ENCODE peak calls at places on chromosomes 13 and 19, in nine cellular contexts. V, M, T, B, K, G, D, A and H are unnamed samples.

GRCh38 chr13:100399455-100399854 is 189.1 kb downstream of the GGACT start:
- DNase-seq in K (no peak), V (no peak), D (no peak), T (no peak), B (no peak), A (no peak), G (no peak), M (no peak), H (no peak)

GRCh38 chr19:45455707-45456499 is 11.9 kb upstream of the FOSB start:
- DNase-seq in T (peak; percentile 98), M (no peak), V (peak; percentile 98), D (peak; percentile 70), G (peak; percentile 99), B (peak; percentile 25), K (peak; percentile 66), A (no peak), H (peak; percentile 99)

GRCh38 chr13:21458457-21458815 is 667 bp downstream of the ZDHHC20 start:
- DNase-seq in T (peak; percentile 57), K (peak; percentile 44), G (no peak), D (peak; percentile 53), B (no peak), M (peak; percentile 48), A (no peak), V (no peak), H (peak; percentile 51)

GRCh38 chr19:39296055-39296645 is at the start of gene IFNL1:
- DNase-seq in V (no peak), B (no peak), T (no peak), M (no peak), D (no peak), K (no peak), G (no peak), A (no peak), H (peak; percentile 37)

GRCh38 chr19:24062222-24062621 is 24.8 kb upstream of the ZNF254 start:
- DNase-seq in M (no peak), T (no peak), K (no peak), D (no peak), G (no peak), A (no peak), B (no peak), V (peak; percentile 37), H (peak; percentile 18)

GRCh38 chr13:111658150-111659100 is 338.0 kb downstream of the TEX29 start:
- DNase-seq in K (no peak), A (no peak), B (no peak), G (no peak), T (no peak), D (no peak), V (no peak), M (no peak), H (no peak)

GRCh38 chr13:74217816-74218215 is 83.6 kb upstream of the KLF12 start:
- DNase-seq in B (no peak), G (peak; percentile 21), M (no peak), T (no peak), D (no peak), V (no peak), A (no peak), K (no peak), H (no peak)

GRCh38 chr19:9962623-9963290 is 26.4 kb upstream of the OLFM2 start:
- DNase-seq in T (no peak), D (no peak), A (no peak), V (no peak), G (no peak), M (no peak), K (no peak), B (no peak), H (no peak)

GRCh38 chr19:49020931-49021895 is 2.9 kb downstream of the CGB3 start:
- DNase-seq in D (no peak), A (no peak), T (no peak), M (no peak), K (no peak), G (peak; percentile 34), V (peak; percentile 70), B (no peak), H (peak; percentile 88)

GRCh38 chr19:10533656-10534386 is 9.9 kb upstream of the ATG4D start:
- DNase-seq in G (peak; percentile 92), M (no peak), T (no peak), A (no peak), B (no peak), V (peak; percentile 43), D (no peak), K (no peak), H (peak; percentile 69)

GRCh38 chr13:42864952-42865634 is 83.7 kb downstream of the FAM216B start:
- DNase-seq in B (no peak), V (no peak), A (no peak), M (no peak), D (no peak), G (no peak), T (no peak), K (no peak), H (no peak)

GRCh38 chr19:45767881-45768643 is 990 bp downstream of the SIX5 start:
- DNase-seq in G (peak; percentile 72), T (peak; percentile 89), B (no peak), A (peak; percentile 57), V (peak; percentile 67), M (peak; percentile 30), D (no peak), K (peak; percentile 21), H (peak; percentile 77)

GRCh38 chr13:21686761-21687391 is 16.0 kb downstream of the FGF9 start:
- DNase-seq in M (no peak), G (no peak), K (no peak), A (no peak), B (no peak), V (no peak), T (no peak), D (peak; percentile 33), H (no peak)

GRCh38 chr19:47618771-47619170 is 9.8 kb downstream of the BICRA start:
- DNase-seq in V (peak; percentile 84), A (no peak), M (peak; percentile 55), G (no peak), T (peak; percentile 60), B (no peak), K (no peak), D (no peak), H (peak; percentile 50)

GRCh38 chr13:74465279-74465678 is 331.1 kb upstream of the KLF12 start:
- DNase-seq in K (no peak), V (no peak), G (no peak), B (no peak), M (no peak), A (no peak), T (no peak), D (no peak), H (no peak)

GRCh38 chr13:96958286-96958891 is 35.9 kb downstream of the OXGR1 start:
- DNase-seq in T (no peak), D (no peak), M (peak; percentile 1), K (no peak), G (peak; percentile 28), V (peak; percentile 47), B (no peak), A (peak; percentile 7), H (peak; percentile 35)

GRCh38 chr13:99301913-99302636 is 5.1 kb downstream of the GPR183 start:
- DNase-seq in D (no peak), K (no peak), M (no peak), A (no peak), V (no peak), T (no peak), B (no peak), G (no peak), H (no peak)

GRCh38 chr19:1315470-1316166 is 29.9 kb downstream of the EFNA2 start:
- DNase-seq in V (peak; percentile 34), B (no peak), G (peak; percentile 48), A (peak; percentile 88), D (peak; percentile 21), M (peak; percentile 84), K (peak; percentile 25), T (peak; percentile 60), H (peak; percentile 51)

GRCh38 chr19:13859361-13859880 is 17.5 kb upstream of the NANOS3 start:
- DNase-seq in V (peak; percentile 63), B (no peak), T (no peak), G (peak; percentile 36), M (no peak), A (no peak), K (no peak), D (no peak), H (peak; percentile 56)

GRCh38 chr19:33517922-33518321 is 3.7 kb downstream of the PEPD start:
- DNase-seq in K (no peak), B (no peak), D (no peak), T (no peak), M (no peak), A (no peak), G (no peak), V (no peak), H (no peak)

GRCh38 chr13:76823969-76824368 is 62.2 kb downstream of the KCTD12 start:
- DNase-seq in V (no peak), K (no peak), A (no peak), T (no peak), D (no peak), M (no peak), B (no peak), G (no peak), H (no peak)

GRCh38 chr19:19628499-19629134 is 597 bp upstream of the LPAR2 start:
- DNase-seq in T (peak; percentile 80), K (no peak), G (peak; percentile 63), D (peak; percentile 53), M (no peak), B (no peak), A (peak; percentile 43), V (peak; percentile 72), H (peak; percentile 40)

GRCh38 chr19:13887529-13887928 is 10.6 kb downstream of the NANOS3 start:
- DNase-seq in T (no peak), V (peak; percentile 38), M (no peak), D (no peak), G (peak; percentile 72), K (no peak), B (no peak), A (no peak), H (peak; percentile 51)

GRCh38 chr19:47658431-47659383 is 49.8 kb downstream of the BICRA start:
- DNase-seq in G (peak; percentile 21), V (peak; percentile 47), B (no peak), D (no peak), T (no peak), M (no peak), K (no peak), A (no peak), H (no peak)

GRCh38 chr19:5138606-5139594 is 170.0 kb downstream of the KDM4B start:
- DNase-seq in D (peak; percentile 67), V (peak; percentile 58), T (peak; percentile 15), M (no peak), B (peak; percentile 24), K (peak; percentile 80), G (peak; percentile 54), A (no peak), H (peak; percentile 93)

GRCh38 chr13:64529874-64530485 is 2700.2 kb downstream of the PCDH9 start:
- DNase-seq in T (no peak), V (peak; percentile 14), D (no peak), K (no peak), G (no peak), A (no peak), B (no peak), M (no peak), H (no peak)

GRCh38 chr19:33005440-33005839 is 33.4 kb downstream of the FAAP24 start:
- DNase-seq in T (no peak), M (no peak), A (no peak), D (no peak), G (no peak), K (no peak), V (no peak), B (no peak), H (no peak)

GRCh38 chr19:8242212-8242821 is 33.1 kb downstream of the CERS4 start:
- DNase-seq in A (no peak), B (no peak), M (no peak), D (no peak), T (no peak), G (no peak), K (no peak), V (no peak), H (no peak)

GRCh38 chr13:96904232-96904631 is 90.0 kb downstream of the OXGR1 start:
- DNase-seq in K (no peak), V (no peak), T (no peak), G (no peak), D (no peak), A (no peak), M (no peak), B (no peak), H (no peak)

GRCh38 chr19:30373593-30373992 is 1.4 kb downstream of the ZNF536 start:
- DNase-seq in M (no peak), G (no peak), D (no peak), B (no peak), A (no peak), V (no peak), T (no peak), K (no peak), H (no peak)